ENCODE peak calls at places on chromosomes 2 and 18, in five cellular contexts. E is CD8-positive, alpha-beta memory T cell; Q is skeletal muscle cell; Y is GM04503; D is esophagus muscularis mucosa. T is an unnamed sample.

GRCh38 chr2:33021542-33022259 is 74.9 kb downstream of the LTBP1 start:
- DNase-seq in E (no peak), Y (no peak), Q (peak), D (peak), T (peak)

GRCh38 chr2:37610638-37611289 is 60.7 kb downstream of the CDC42EP3 start:
- DNase-seq in Q (no peak), E (no peak), D (no peak), Y (peak), T (peak)

GRCh38 chr2:207635468-207636200 is 10.4 kb upstream of the METTL21A start:
- DNase-seq in Q (no peak), E (no peak), D (no peak), Y (no peak), T (no peak)

GRCh38 chr2:133812826-133813617 is 244.8 kb upstream of the NCKAP5 start:
- DNase-seq in Q (no peak), E (no peak), D (no peak), Y (no peak), T (peak)

GRCh38 chr2:70029814-70030409 is 57.4 kb upstream of the PCBP1 start:
- DNase-seq in Y (peak), D (no peak), Q (peak), E (no peak), T (peak)

GRCh38 chr2:213316001-213316735 is 31.9 kb downstream of the SPAG16 start:
- DNase-seq in Q (peak), D (no peak), Y (no peak), E (no peak), T (peak)

GRCh38 chr2:177106212-177106611 is 106.4 kb upstream of the HNRNPA3 start:
- DNase-seq in Q (no peak), E (no peak), Y (no peak), D (no peak), T (no peak)

GRCh38 chr2:82675186-82675585 is 1783.9 kb downstream of the SUCLG1 start:
- DNase-seq in D (no peak), Y (no peak), E (no peak), Q (no peak), T (no peak)

GRCh38 chr2:173884403-173884802 is 80.8 kb downstream of the SP3 start:
- DNase-seq in E (no peak), Y (no peak), D (no peak), Q (no peak), T (peak)

GRCh38 chr2:74528600-74529356 is 728 bp downstream of the AUP1 start:
- DNase-seq in D (no peak), Y (no peak), E (no peak), Q (no peak), T (no peak)

GRCh38 chr2:158845869-158846268 is 50.8 kb downstream of the DAPL1 start:
- DNase-seq in Q (peak), D (no peak), Y (peak), E (no peak), T (peak)

GRCh38 chr18:73749304-73749703 is 398.3 kb downstream of the FBXO15 start:
- DNase-seq in D (no peak), Y (no peak), E (no peak), Q (no peak), T (no peak)

GRCh38 chr18:22346968-22347611 is 70.6 kb downstream of the CTAGE1 start:
- DNase-seq in Q (no peak), D (peak), E (no peak), Y (no peak), T (peak)

GRCh38 chr2:64466696-64467462 is 12.9 kb downstream of the LGALSL start:
- DNase-seq in D (no peak), E (no peak), Y (no peak), Q (no peak), T (no peak)

GRCh38 chr2:173708757-173709156 is 256.4 kb downstream of the SP3 start:
- DNase-seq in Q (no peak), D (no peak), Y (no peak), E (no peak), T (no peak)

GRCh38 chr18:908631-909621 is 4.3 kb downstream of the ADCYAP1 start:
- DNase-seq in Q (no peak), Y (no peak), D (peak), E (no peak), T (peak)

GRCh38 chr2:54666131-54666637 is 57.3 kb upstream of the EML6 start:
- DNase-seq in D (no peak), Y (peak), E (no peak), Q (peak), T (peak)

GRCh38 chr2:208064220-208064951 is 39.1 kb upstream of the PLEKHM3 start:
- DNase-seq in E (no peak), Q (peak), Y (peak), D (no peak), T (peak)

GRCh38 chr2:28598484-28598883 is 102.6 kb downstream of the PLB1 start:
- DNase-seq in E (no peak), Q (no peak), D (no peak), Y (no peak), T (no peak)

T was measured in adipocyte.